ENCODE peak calls at places on chromosomes 2 and 18, in eight cellular contexts. T, S, M, C, G, I, Y and W are unnamed samples.

GRCh38 chr2:177143444-177143843 is 69.2 kb upstream of the HNRNPA3 start:
- DNase-seq in G (peak; percentile 61), Y (no peak), C (no peak), T (no peak), M (peak; percentile 63), I (no peak), S (peak; percentile 20), W (no peak)

GRCh38 chr2:36197192-36197591 is 158.4 kb upstream of the CRIM1 start:
- DNase-seq in I (no peak), Y (no peak), G (no peak), S (no peak), M (no peak), C (no peak), T (no peak), W (no peak)

GRCh38 chr2:201257381-201257940 is 2.9 kb upstream of the CASP8 start:
- DNase-seq in C (peak; percentile 40), I (no peak), S (peak; percentile 28), Y (no peak), G (peak; percentile 48), M (no peak), T (no peak), W (peak; percentile 69)

GRCh38 chr2:30622452-30622851 is 175.4 kb downstream of the LCLAT1 start:
- DNase-seq in Y (no peak), S (no peak), I (no peak), T (no peak), G (no peak), C (no peak), M (no peak), W (no peak)

GRCh38 chr18:48676756-48677368 is 138.0 kb downstream of the CTIF start:
- DNase-seq in T (no peak), C (peak; percentile 82), Y (peak; percentile 65), G (peak; percentile 82), I (no peak), S (peak; percentile 73), M (peak; percentile 71), W (peak; percentile 59)

GRCh38 chr2:42918671-42919335 is 126.4 kb upstream of the HAAO start:
- DNase-seq in I (no peak), S (no peak), M (no peak), C (peak; percentile 15), T (no peak), G (no peak), Y (no peak), W (no peak)

GRCh38 chr2:181785677-181786344 is 105.5 kb upstream of the NEUROD1 start:
- DNase-seq in C (no peak), S (no peak), M (peak; percentile 64), I (no peak), Y (no peak), G (peak; percentile 54), T (no peak), W (no peak)

GRCh38 chr2:148926291-148926961 is 51.4 kb downstream of the KIF5C start:
- DNase-seq in M (peak; percentile 68), I (peak; percentile 17), G (peak; percentile 71), T (peak; percentile 53), Y (no peak), S (peak; percentile 83), C (peak; percentile 23), W (peak; percentile 44)